ENCODE peak calls at places on chromosomes 4 and X, in five cellular contexts. Y is neural progenitor cell, A is GM23338, Q is GM23248, U is HCT116. P is an unnamed sample.

GRCh38 chrX:133415276-133416105 is at the start of gene GPC4:
- DNase-seq in Y (peak), A (peak), Q (peak), U (peak), P (peak)

GRCh38 chr4:108466936-108467902 is 153.2 kb upstream of the RPL34 start:
- DNase-seq in Y (no peak), A (no peak), Q (peak), U (peak), P (peak)

GRCh38 chrX:129825746-129826505 is 17.8 kb downstream of the ZDHHC9 start:
- DNase-seq in Y (no peak), A (no peak), Q (no peak), U (no peak), P (peak)

GRCh38 chr4:10054571-10055041 is 33.3 kb upstream of the SLC2A9 start:
- DNase-seq in Y (no peak), A (no peak), Q (peak), U (no peak), P (no peak)

GRCh38 chr4:42327323-42327722 is 70.0 kb upstream of the SHISA3 start:
- DNase-seq in Y (no peak), A (no peak), Q (no peak), U (no peak), P (no peak)

GRCh38 chr4:118400362-118400761 is 47.6 kb upstream of the PRSS12 start:
- DNase-seq in Y (no peak), A (peak), Q (no peak), U (no peak), P (no peak)

GRCh38 chrX:39438603-39439602 is 637.6 kb downstream of the MID1IP1 start:
- DNase-seq in Y (peak), A (peak), Q (no peak), U (no peak), P (no peak)

GRCh38 chr4:100641326-100641725 is 123.5 kb upstream of the EMCN start:
- DNase-seq in Y (no peak), A (no peak), Q (no peak), U (no peak), P (no peak)

GRCh38 chrX:46611658-46612362 is 38.2 kb downstream of the CHST7 start:
- DNase-seq in Y (no peak), A (no peak), Q (no peak), U (no peak), P (no peak)

GRCh38 chr4:18398661-18399060 is 377.1 kb upstream of the LCORL start:
- DNase-seq in Y (peak), A (peak), Q (no peak), U (no peak), P (no peak)

GRCh38 chr4:100014616-100015015 is 64.5 kb upstream of the H2AZ1 start:
- DNase-seq in Y (no peak), A (no peak), Q (no peak), U (no peak), P (no peak)

GRCh38 chr4:153409412-153409811 is 56.7 kb upstream of the TMEM131L start:
- DNase-seq in Y (no peak), A (no peak), Q (peak), U (no peak), P (no peak)

GRCh38 chrX:41616935-41617334 is 71.8 kb upstream of the GPR34 start:
- DNase-seq in Y (peak), A (peak), Q (no peak), U (no peak), P (no peak)

GRCh38 chr4:77959566-77960338 is 97.1 kb downstream of the MRPL1 start:
- DNase-seq in Y (peak), A (peak), Q (peak), U (peak), P (peak)

GRCh38 chr4:38670061-38670894 is 6.3 kb downstream of the KLF3 start:
- DNase-seq in Y (peak), A (peak), Q (no peak), U (no peak), P (no peak)

GRCh38 chr4:38671594-38671943 is 7.6 kb downstream of the KLF3 start:
- DNase-seq in Y (no peak), A (no peak), Q (no peak), U (no peak), P (no peak)

GRCh38 chr4:38672247-38673071 is 8.5 kb downstream of the KLF3 start:
- DNase-seq in Y (peak), A (no peak), Q (no peak), U (no peak), P (no peak)

GRCh38 chr4:38669233-38669632 is 5.2 kb downstream of the KLF3 start:
- DNase-seq in Y (no peak), A (no peak), Q (peak), U (no peak), P (no peak)

GRCh38 chr4:38670939-38671593 is 7.1 kb downstream of the KLF3 start:
- DNase-seq in Y (no peak), A (no peak), Q (peak), U (no peak), P (no peak)
- TF ChIP-seq EZH2phosphoT487 in Y (no peak), A (no peak), Q (no peak), U (no peak), P (no peak)

DNA sequence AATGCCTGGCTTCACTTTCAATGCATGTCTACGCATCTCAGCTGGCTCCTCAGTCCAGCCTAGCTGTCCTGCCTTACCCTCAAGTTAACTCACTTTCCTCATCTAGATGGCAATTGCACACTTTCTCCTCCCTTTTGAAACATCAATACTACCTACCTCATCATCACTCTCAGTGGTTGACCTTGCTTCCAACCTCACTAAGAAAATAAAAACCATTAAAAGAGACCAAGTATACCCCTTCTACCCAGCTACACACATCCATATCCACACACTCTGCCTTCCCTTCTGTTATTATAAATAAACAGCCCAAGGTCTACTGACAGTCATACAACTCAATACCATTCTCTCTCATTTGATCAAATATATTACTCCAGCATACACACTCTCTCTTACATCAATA is 21.5 kb downstream of the SLC10A7 start:
- DNase-seq in Y (no peak), A (no peak), Q (no peak), U (no peak), P (no peak)
- TF ChIP-seq EZH2 in Y (no peak), A (no peak), Q (no peak), U (no peak), P (no peak)

DNA sequence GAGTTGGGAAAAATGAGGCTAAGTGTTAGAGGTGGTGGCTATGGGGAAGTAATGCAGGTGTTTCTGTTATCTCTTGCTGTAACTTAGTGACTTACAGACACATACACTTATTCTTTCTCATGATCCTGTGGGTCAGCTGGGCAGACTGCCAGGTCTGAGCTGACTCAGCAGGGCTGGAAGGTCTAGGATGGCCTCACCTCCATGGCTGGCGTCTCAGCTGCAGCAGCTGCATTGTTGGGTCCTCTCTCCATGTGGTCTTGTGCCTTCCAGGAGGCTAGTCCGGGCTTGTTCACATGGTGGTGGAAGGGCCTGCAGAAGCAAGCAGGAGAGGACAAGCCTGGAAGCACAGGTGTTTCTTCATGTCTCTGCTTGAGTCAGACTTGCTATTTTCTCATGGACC is 172.7 kb downstream of the NHS start:
- DNase-seq in Y (no peak), A (no peak), Q (peak), U (peak), P (peak)
- TF ChIP-seq EZH2phosphoT487 in Y (no peak), A (no peak), Q (no peak), U (no peak), P (no peak)

GRCh38 chr4:3293410-3294391 is 880 bp downstream of the RGS12 start:
- DNase-seq in Y (no peak), A (no peak), Q (peak), U (no peak), P (no peak)
- TF ChIP-seq EZH2 in Y (no peak), A (no peak), Q (no peak), U (no peak), P (no peak)

GRCh38 chrX:71181558-71181909 is 36.9 kb downstream of the NLGN3 start:
- DNase-seq in Y (peak), A (no peak), Q (peak), U (no peak), P (peak)
- TF ChIP-seq EZH2phosphoT487 in Y (no peak), A (no peak), Q (no peak), U (no peak), P (no peak)

DNA sequence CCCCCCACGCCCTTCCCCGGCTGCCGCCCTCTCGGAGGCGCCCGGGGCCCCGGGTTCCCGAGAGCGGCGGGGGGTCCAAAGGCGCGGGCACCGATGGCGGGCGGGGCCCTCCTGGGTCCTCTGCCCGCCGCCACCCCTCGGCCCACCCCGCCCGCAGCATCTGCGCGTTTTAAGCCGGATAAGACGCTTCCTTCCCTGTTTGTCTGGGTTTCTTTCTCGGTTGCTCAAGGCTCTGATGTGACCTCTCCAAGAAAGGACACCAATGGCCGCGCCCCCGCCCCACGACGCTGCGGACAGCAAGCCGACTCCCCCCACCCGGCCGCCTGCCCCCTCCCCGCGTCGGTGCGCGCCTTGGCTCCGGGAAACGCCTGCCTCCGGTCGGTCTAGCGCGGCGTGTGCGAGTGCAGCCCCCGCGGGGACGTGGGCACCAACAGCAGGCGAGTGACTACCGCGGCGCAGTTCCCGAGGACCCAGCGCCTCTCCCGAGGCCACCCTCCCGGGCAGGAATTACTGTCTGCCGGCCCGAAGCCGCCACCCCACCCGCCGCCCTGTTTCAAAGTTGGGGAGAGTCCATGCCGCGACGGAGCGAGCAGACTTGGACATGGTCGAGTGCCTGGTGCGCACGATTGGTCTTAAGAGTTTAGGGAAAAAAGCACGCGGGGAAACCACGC is 21.1 kb upstream of the HMX1 start:
- DNase-seq in Y (peak), A (no peak), Q (no peak), U (no peak), P (no peak)
- TF ChIP-seq EZH2 in Y (no peak), A (peak), Q (no peak), U (no peak), P (no peak)

P was measured in MM.1S.